ENCODE peak calls at places on chromosomes 2 and 18, in ten cellular contexts. V is K562, G is SK-N-SH, X is fibroblast of lung, F is H9, K is endothelial cell of umbilical vein, B is PC-3, H is GM12878, A is H1, Z is MM.1S. I is an unnamed sample.

GRCh38 chr18:80200932-80201672 is 46.2 kb downstream of the PARD6G start:
- DNase-seq in K (no peak), B (no peak), F (no peak), H (no peak), Z (no peak), G (no peak), A (peak; percentile 49), V (no peak), X (no peak), I (no peak)

GRCh38 chr2:219425238-219426067 is 7.3 kb downstream of the DES start:
- DNase-seq in V (no peak), K (no peak), Z (no peak), A (no peak), B (no peak), X (no peak), H (no peak), F (peak; percentile 10), G (no peak), I (no peak)

GRCh38 chr2:239424337-239425045 is 23.7 kb upstream of the HDAC4 start:
- DNase-seq in Z (no peak), B (no peak), H (no peak), F (no peak), A (no peak), G (no peak), K (no peak), V (no peak), X (no peak), I (no peak)

GRCh38 chr2:99031481-99031880 is 95.5 kb upstream of the CRACDL start:
- DNase-seq in A (no peak), B (no peak), Z (no peak), K (no peak), F (no peak), X (no peak), V (no peak), G (no peak), H (no peak), I (no peak)

GRCh38 chr2:15860760-15861159 is 79.6 kb upstream of the MYCN start:
- DNase-seq in G (no peak), F (no peak), V (no peak), X (no peak), B (no peak), K (no peak), Z (no peak), A (no peak), H (no peak), I (no peak)

GRCh38 chr2:43796206-43796605 is 22.4 kb downstream of the DYNC2LI1 start:
- DNase-seq in B (no peak), F (no peak), G (no peak), A (no peak), V (no peak), X (no peak), H (no peak), Z (no peak), K (no peak), I (no peak)

GRCh38 chr18:45068563-45069191 is 388.0 kb downstream of the SETBP1 start:
- DNase-seq in A (no peak), B (no peak), F (no peak), Z (no peak), X (no peak), G (no peak), V (no peak), H (no peak), K (no peak), I (no peak)

GRCh38 chr2:240603846-240604245 is 17.3 kb downstream of the CAPN10 start:
- DNase-seq in V (no peak), X (no peak), B (no peak), Z (no peak), H (no peak), K (no peak), G (no peak), F (no peak), A (no peak), I (peak; percentile 66)

GRCh38 chr2:1664698-1665097 is 79.6 kb downstream of the PXDN start:
- DNase-seq in F (peak; percentile 17), K (no peak), B (no peak), Z (no peak), H (no peak), A (no peak), X (no peak), G (no peak), V (no peak), I (no peak)

GRCh38 chr18:78612801-78613200 is 366.8 kb upstream of the SALL3 start:
- DNase-seq in H (no peak), V (no peak), X (no peak), A (no peak), K (no peak), B (no peak), Z (no peak), G (no peak), F (peak; percentile 13), I (no peak)

GRCh38 chr2:40353236-40353635 is 98.7 kb downstream of the SLC8A1 start:
- DNase-seq in H (no peak), X (peak; percentile 59), A (no peak), F (no peak), G (no peak), K (no peak), V (no peak), Z (no peak), B (no peak), I (no peak)

GRCh38 chr2:72754628-72755320 is 71.1 kb downstream of the EXOC6B start:
- DNase-seq in X (no peak), H (no peak), G (no peak), V (no peak), B (no peak), F (no peak), Z (no peak), K (no peak), A (no peak), I (no peak)

GRCh38 chr2:118061135-118061955 is 26.9 kb upstream of the INSIG2 start:
- DNase-seq in Z (peak; percentile 21), G (peak; percentile 2), V (peak; percentile 13), F (no peak), A (no peak), K (peak; percentile 7), H (peak; percentile 57), B (peak; percentile 78), X (peak; percentile 28), I (no peak)
- TF ChIP-seq CTCF in Z (peak; percentile 62), G (peak; percentile 51), V (peak; percentile 55), F (peak; percentile 67), A (peak; percentile 52), K (no peak), H (peak; percentile 68), B (peak; percentile 73), X (peak; percentile 40), I (no peak)

GRCh38 chr18:23585007-23585871 is 1.1 kb downstream of the NPC1 start:
- DNase-seq in V (peak; percentile 46), G (peak; percentile 25), A (no peak), K (peak; percentile 40), Z (peak; percentile 30), X (no peak), H (peak; percentile 28), F (no peak), B (peak; percentile 61), I (no peak)

GRCh38 chr18:23585897-23586248 is 433 bp downstream of the NPC1 start:
- DNase-seq in A (no peak), V (no peak), X (no peak), H (no peak), F (no peak), G (no peak), K (no peak), Z (peak; percentile 13), B (no peak), I (no peak)

GRCh38 chr18:23588836-23589560 is 2.7 kb upstream of the NPC1 start:
- DNase-seq in A (no peak), X (no peak), V (no peak), Z (no peak), G (no peak), K (no peak), F (peak; percentile 41), H (no peak), B (peak; percentile 11), I (no peak)

GRCh38 chr18:23586249-23587196 is at the start of gene NPC1:
- DNase-seq in K (peak; percentile 91), X (peak; percentile 92), G (peak; percentile 96), V (peak; percentile 94), B (peak; percentile 96), A (peak; percentile 94), Z (peak; percentile 93), F (peak; percentile 93), H (peak; percentile 67), I (peak; percentile 98)

GRCh38 chr18:23587220-23587642 is 925 bp upstream of the NPC1 start:
- DNase-seq in X (no peak), Z (peak; percentile 25), H (no peak), A (no peak), F (no peak), K (no peak), B (no peak), V (no peak), G (no peak), I (no peak)
- H3K9ac ChIP-seq in X (peak overlapping the region; percentile 49), Z (peak overlapping the region; percentile 46), H (peak overlapping the region; percentile 53), A (no peak overlapping the region), F (no peak overlapping the region), K (peak overlapping the region; percentile 100), B (peak overlapping the region; percentile 95), V (peak overlapping the region; percentile 30), G (peak overlapping the region; percentile 96), I (peak overlapping the region; percentile 79)

DNA sequence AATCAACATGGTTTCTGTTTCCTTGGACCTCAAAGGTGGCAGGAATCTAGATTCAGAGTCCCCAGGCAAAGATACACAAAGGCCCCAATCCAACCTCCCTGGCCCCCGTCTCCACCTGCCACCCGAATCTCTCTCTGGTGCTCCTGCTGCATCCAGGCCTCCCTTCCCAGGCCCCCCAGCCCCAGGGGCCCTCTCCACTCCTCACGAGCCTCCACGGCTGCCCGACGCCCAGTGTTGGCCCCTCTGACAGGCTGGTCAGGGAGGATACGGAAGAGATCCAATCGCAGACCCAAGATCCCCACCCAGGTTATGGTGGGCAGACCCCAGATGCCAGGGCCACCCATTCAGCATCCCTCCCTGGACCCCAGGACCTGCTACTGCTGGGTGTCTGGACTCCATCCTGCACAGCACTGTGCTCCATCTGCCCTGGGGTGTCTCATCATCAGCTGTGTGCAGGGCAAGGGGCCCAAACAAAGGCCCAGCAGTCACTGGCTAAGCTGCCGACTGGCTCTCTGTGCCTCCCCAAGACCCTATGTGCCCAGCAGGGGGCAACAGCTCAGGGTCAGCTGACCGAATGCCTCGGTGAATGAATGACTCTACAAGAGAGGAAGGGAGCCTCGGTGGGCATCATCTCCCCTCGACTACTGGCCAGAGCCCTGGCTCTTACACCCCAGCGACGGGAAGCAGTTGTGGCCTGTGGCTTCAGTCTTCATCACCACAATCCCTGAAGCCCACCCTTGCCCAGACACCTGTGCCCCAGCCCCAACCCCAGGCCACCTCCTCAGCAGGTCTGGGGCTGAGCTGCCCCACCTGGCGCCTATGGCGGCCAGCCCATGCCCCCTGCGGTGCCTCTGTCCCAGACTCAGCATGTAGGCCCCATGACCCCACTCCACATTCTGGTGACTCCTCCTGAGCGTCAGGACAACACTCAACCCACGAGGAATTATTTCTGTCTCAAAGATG is 2.0 kb upstream of the GPR17 start:
- DNase-seq in K (no peak), F (no peak), H (no peak), V (no peak), G (no peak), Z (no peak), X (no peak), A (no peak), B (no peak), I (peak; percentile 78)
- TF ChIP-seq CTCF in K (no peak), F (peak; percentile 15), H (no peak), V (peak; percentile 23), G (no peak), Z (no peak), X (no peak), A (no peak), B (peak; percentile 30), I (no peak)

DNA sequence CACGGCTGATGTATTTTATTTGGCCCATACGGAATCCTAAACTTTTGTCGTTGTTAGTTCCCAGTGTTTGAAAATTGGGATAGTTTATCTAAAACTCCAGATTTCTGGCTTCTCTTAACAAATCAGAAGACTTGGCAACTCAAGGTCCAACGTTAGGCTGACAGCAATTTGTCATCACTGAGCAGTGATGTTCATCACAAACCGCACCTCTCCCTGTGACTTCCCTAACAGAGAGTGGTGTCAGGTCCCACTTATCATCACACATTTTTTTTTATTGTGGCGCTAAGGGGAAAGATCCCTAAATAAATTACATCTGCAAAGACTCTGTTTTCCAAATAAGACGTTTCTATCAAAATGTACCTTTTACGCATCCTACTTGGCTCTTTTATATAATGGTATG is 55.7 kb downstream of the RASGRP3 start:
- DNase-seq in A (no peak), B (no peak), G (no peak), K (no peak), Z (no peak), X (no peak), H (no peak), V (no peak), F (no peak), I (no peak)
- H3K9ac ChIP-seq in A (no peak overlapping the region), B (no peak overlapping the region), G (no peak overlapping the region), K (no peak overlapping the region), Z (no peak overlapping the region), X (no peak overlapping the region), H (no peak overlapping the region), V (no peak overlapping the region), F (no peak overlapping the region), I (no peak overlapping the region)